ENCODE peak calls at places on chromosomes 4 and X, in five cellular contexts. H is Jurkat, Clone E6-1; N is NCI-H146; C is amniotic stem cell; P is stromal cell of bone marrow. W is an unnamed sample.

GRCh38 chr4:81314196-81314896 is 99.3 kb upstream of the PRKG2 start:
- DNase-seq in H (no peak), C (peak), N (peak), P (peak), W (peak)

GRCh38 chr4:94570558-94570957 is 118.8 kb downstream of the PDLIM5 start:
- DNase-seq in H (no peak), N (no peak), C (no peak), P (no peak), W (no peak)

GRCh38 chr4:81913427-81913878 is 441.7 kb upstream of the RASGEF1B start:
- DNase-seq in P (peak), N (peak), H (peak), C (no peak), W (peak)

GRCh38 chrX:49249071-49249470 is 13.8 kb downstream of the CCDC22 start:
- DNase-seq in N (no peak), C (no peak), P (no peak), H (no peak), W (no peak)

GRCh38 chr4:42015438-42015837 is 25.1 kb downstream of the SLC30A9 start:
- DNase-seq in P (no peak), H (no peak), N (no peak), C (no peak), W (no peak)

GRCh38 chrX:1492421-1493012 is 39.8 kb upstream of the ASMTL start:
- DNase-seq in H (no peak), P (no peak), N (no peak), C (no peak), W (no peak)

GRCh38 chrX:48025561-48025960 is 18.8 kb downstream of the SPACA5 start:
- DNase-seq in P (peak), N (peak), H (peak), C (no peak), W (peak)

GRCh38 chr4:140856692-140857091 is 100.5 kb upstream of the TBC1D9 start:
- DNase-seq in H (no peak), N (peak), C (no peak), P (peak), W (peak)

GRCh38 chr4:85474818-85475630 is at the start of gene ARHGAP24:
- DNase-seq in H (no peak), P (peak), C (peak), N (peak), W (peak)

GRCh38 chr4:139711461-139711860 is 45.8 kb downstream of the MGST2 start:
- DNase-seq in H (no peak), C (no peak), P (no peak), N (no peak), W (no peak)

GRCh38 chr4:52894408-52894807 is 32.3 kb downstream of the RASL11B start:
- DNase-seq in N (no peak), C (no peak), H (peak), P (no peak), W (no peak)

GRCh38 chr4:147943159-147943638 is 211.3 kb downstream of the ARHGAP10 start:
- DNase-seq in N (no peak), H (peak), P (no peak), C (no peak), W (no peak)

GRCh38 chr4:52932586-52933482 is 70.7 kb downstream of the RASL11B start:
- DNase-seq in H (peak), P (no peak), N (peak), C (no peak), W (no peak)

GRCh38 chr4:61666248-61666647 is 466.1 kb downstream of the ADGRL3 start:
- DNase-seq in N (no peak), H (no peak), C (no peak), P (no peak), W (no peak)

GRCh38 chrX:3550160-3550765 is 163.2 kb downstream of the PRKX start:
- DNase-seq in N (no peak), C (no peak), H (no peak), P (no peak), W (no peak)

GRCh38 chr4:26432419-26432818 is 57.9 kb downstream of the CCKAR start:
- DNase-seq in H (no peak), N (no peak), P (no peak), C (no peak), W (peak)

GRCh38 chr4:174475528-174475927 is 46.8 kb downstream of the HPGD start:
- DNase-seq in C (no peak), H (no peak), P (no peak), N (no peak), W (no peak)

GRCh38 chrX:133985164-133986007 is at the start of gene GPC3:
- DNase-seq in P (no peak), C (no peak), H (peak), N (no peak), W (peak)

GRCh38 chr4:156685308-156685707 is 286.3 kb downstream of the PDGFC start:
- DNase-seq in H (no peak), P (no peak), N (no peak), C (no peak), W (peak)

GRCh38 chrX:109684136-109684535 is 48.9 kb downstream of the ACSL4 start:
- DNase-seq in H (no peak), N (no peak), P (peak), C (no peak), W (peak)

GRCh38 chrX:31114858-31115257 is 43.0 kb upstream of the FTHL17 start:
- DNase-seq in P (no peak), H (no peak), C (no peak), N (no peak), W (no peak)

GRCh38 chr4:1039493-1040343 is 28.3 kb downstream of the FGFRL1 start:
- DNase-seq in C (peak), N (no peak), P (peak), H (no peak), W (peak)

GRCh38 chr4:67568820-67569219 is 10.3 kb downstream of the STAP1 start:
- DNase-seq in P (no peak), C (no peak), H (no peak), N (no peak), W (peak)

GRCh38 chrX:96563663-96564062 is 121.0 kb upstream of the DIAPH2 start:
- DNase-seq in N (no peak), P (peak), C (no peak), H (no peak), W (peak)

GRCh38 chrX:74923942-74924448 is 1.3 kb downstream of the NEXMIF start:
- DNase-seq in H (peak), N (no peak), P (no peak), C (no peak), W (no peak)

GRCh38 chr4:41597494-41597893 is 59.5 kb downstream of the LIMCH1 start:
- DNase-seq in N (no peak), C (no peak), H (no peak), P (no peak), W (no peak)

GRCh38 chrX:134538316-134538715 is 78.4 kb downstream of the HPRT1 start:
- DNase-seq in P (no peak), C (no peak), H (no peak), N (no peak), W (no peak)

GRCh38 chr4:185865901-185866328 is 53.9 kb upstream of the SORBS2 start:
- DNase-seq in P (peak), H (no peak), C (no peak), N (no peak), W (peak)

GRCh38 chrX:31293409-31293808 is 221.6 kb upstream of the FTHL17 start:
- DNase-seq in H (peak), C (no peak), P (no peak), N (no peak), W (no peak)

GRCh38 chrX:87517571-87518141 is at the start of gene KLHL4:
- DNase-seq in C (no peak), H (peak), N (peak), P (no peak), W (peak)

GRCh38 chr4:71962622-71963264 is 69.1 kb upstream of the NPFFR2 start:
- DNase-seq in C (no peak), H (no peak), N (no peak), P (no peak), W (no peak)

GRCh38 chrX:47093248-47093647 is 15.0 kb downstream of the RGN start:
- DNase-seq in N (peak), H (peak), P (no peak), C (peak), W (peak)

GRCh38 chr4:40736910-40737309 is 12.8 kb upstream of the NSUN7 start:
- DNase-seq in H (peak), P (peak), N (peak), C (peak), W (peak)

W was measured in epithelial cell of esophagus.